ENCODE peak calls at places on chromosomes 6 and 20, in seven cellular contexts. C is fibroblast of mammary gland, L is foreskin fibroblast, G is KG1, K is NCI-H1105, R is Caki2, Q is uterus. V is an unnamed sample.

GRCh38 chr6:169953686-169954085 is 202.3 kb downstream of the ERMARD start:
- DNase-seq in C (no peak), L (no peak), G (no peak), K (no peak), R (no peak), Q (no peak), V (no peak)

GRCh38 chr6:118086189-118086588 is 179.1 kb downstream of the SLC35F1 start:
- DNase-seq in C (no peak), L (no peak), G (no peak), K (no peak), R (no peak), Q (no peak), V (no peak)

GRCh38 chr20:45229264-45230056 is 8.3 kb downstream of the SEMG2 start:
- DNase-seq in C (peak), L (no peak), G (no peak), K (no peak), R (no peak), Q (no peak), V (no peak)

GRCh38 chr6:64013061-64013410 is 377.4 kb downstream of the PHF3 start:
- DNase-seq in C (no peak), L (no peak), G (no peak), K (no peak), R (no peak), Q (no peak), V (no peak)

GRCh38 chr6:10745116-10745515 is 2.5 kb upstream of the TMEM14B start:
- DNase-seq in C (no peak), L (no peak), G (no peak), K (no peak), R (no peak), Q (no peak), V (no peak)

GRCh38 chr6:90605749-90606344 is 19.0 kb upstream of the MAP3K7 start:
- DNase-seq in C (no peak), L (no peak), G (no peak), K (no peak), R (no peak), Q (no peak), V (no peak)

GRCh38 chr6:2503816-2504494 is 246.8 kb downstream of the MYLK4 start:
- DNase-seq in C (peak), L (no peak), G (no peak), K (no peak), R (no peak), Q (no peak), V (no peak)

GRCh38 chr20:38242848-38243449 is 17.6 kb downstream of the KIAA1755 start:
- DNase-seq in C (peak), L (no peak), G (peak), K (no peak), R (no peak), Q (no peak), V (no peak)

GRCh38 chr6:50791900-50792508 is 26.7 kb upstream of the TFAP2B start:
- DNase-seq in C (peak), L (no peak), G (peak), K (peak), R (peak), Q (no peak), V (no peak)

V was measured in GM04503.